ENCODE peak calls at places on chromosomes 2 and 18, in seven cellular contexts. One of them, this sample, is unnamed.

GRCh38 chr2:99249951-99250350 is 5.5 kb downstream of the LYG2 start:
- DNase-seq in activated CD8-positive, alpha-beta memory T cell treated with anti-CD3 and anti-CD28 coated beads, Interleukin-2, amount 10 ng/mL, durations not matched to agents 7 days and 5 days: no peak
- DNase-seq in T-helper 9 cell: no peak
- DNase-seq in KG1: no peak
- DNase-seq in EL: no peak
- DNase-seq in right lobe of liver: no peak
- DNase-seq in fibroblast of pulmonary artery: no peak
- DNase-seq in this sample: no peak

GRCh38 chr2:102137138-102137537 is 5.4 kb upstream of the IL1R1 start:
- DNase-seq in activated CD8-positive, alpha-beta memory T cell treated with anti-CD3 and anti-CD28 coated beads, Interleukin-2, amount 10 ng/mL, durations not matched to agents 7 days and 5 days: no peak
- DNase-seq in T-helper 9 cell: no peak
- DNase-seq in KG1: no peak
- DNase-seq in EL: no peak
- DNase-seq in right lobe of liver: no peak
- DNase-seq in fibroblast of pulmonary artery: no peak
- DNase-seq in this sample: no peak

GRCh38 chr2:41716497-41716896 is 331.3 kb upstream of the PKDCC start:
- DNase-seq in activated CD8-positive, alpha-beta memory T cell treated with anti-CD3 and anti-CD28 coated beads, Interleukin-2, amount 10 ng/mL, durations not matched to agents 7 days and 5 days: no peak
- DNase-seq in T-helper 9 cell: no peak
- DNase-seq in KG1: no peak
- DNase-seq in EL: no peak
- DNase-seq in right lobe of liver: no peak
- DNase-seq in fibroblast of pulmonary artery: no peak
- DNase-seq in this sample: no peak

GRCh38 chr2:9655441-9656269 is 24.9 kb upstream of the YWHAQ start:
- DNase-seq in activated CD8-positive, alpha-beta memory T cell treated with anti-CD3 and anti-CD28 coated beads, Interleukin-2, amount 10 ng/mL, durations not matched to agents 7 days and 5 days: peak
- DNase-seq in T-helper 9 cell: no peak
- DNase-seq in KG1: no peak
- DNase-seq in EL: peak
- DNase-seq in right lobe of liver: no peak
- DNase-seq in fibroblast of pulmonary artery: peak
- DNase-seq in this sample: peak

GRCh38 chr2:58448065-58448507 is 207.0 kb upstream of the FANCL start:
- DNase-seq in activated CD8-positive, alpha-beta memory T cell treated with anti-CD3 and anti-CD28 coated beads, Interleukin-2, amount 10 ng/mL, durations not matched to agents 7 days and 5 days: peak
- DNase-seq in T-helper 9 cell: no peak
- DNase-seq in KG1: no peak
- DNase-seq in EL: peak
- DNase-seq in right lobe of liver: peak
- DNase-seq in fibroblast of pulmonary artery: peak
- DNase-seq in this sample: peak

GRCh38 chr2:1563943-1564342 is 150.7 kb downstream of the TPO start:
- DNase-seq in activated CD8-positive, alpha-beta memory T cell treated with anti-CD3 and anti-CD28 coated beads, Interleukin-2, amount 10 ng/mL, durations not matched to agents 7 days and 5 days: no peak
- DNase-seq in T-helper 9 cell: no peak
- DNase-seq in KG1: no peak
- DNase-seq in EL: no peak
- DNase-seq in right lobe of liver: no peak
- DNase-seq in fibroblast of pulmonary artery: no peak
- DNase-seq in this sample: no peak

GRCh38 chr2:27606611-27607010 is 22.2 kb downstream of the CCDC121 start:
- DNase-seq in activated CD8-positive, alpha-beta memory T cell treated with anti-CD3 and anti-CD28 coated beads, Interleukin-2, amount 10 ng/mL, durations not matched to agents 7 days and 5 days: no peak
- DNase-seq in T-helper 9 cell: no peak
- DNase-seq in KG1: no peak
- DNase-seq in EL: peak
- DNase-seq in right lobe of liver: no peak
- DNase-seq in fibroblast of pulmonary artery: no peak
- DNase-seq in this sample: no peak

GRCh38 chr2:113979172-113980128 is 89.6 kb downstream of the ACTR3 start:
- DNase-seq in activated CD8-positive, alpha-beta memory T cell treated with anti-CD3 and anti-CD28 coated beads, Interleukin-2, amount 10 ng/mL, durations not matched to agents 7 days and 5 days: peak
- DNase-seq in T-helper 9 cell: peak
- DNase-seq in KG1: no peak
- DNase-seq in EL: no peak
- DNase-seq in right lobe of liver: no peak
- DNase-seq in fibroblast of pulmonary artery: no peak
- DNase-seq in this sample: no peak

GRCh38 chr18:13375302-13376255 is 157.0 kb downstream of the LDLRAD4 start:
- DNase-seq in activated CD8-positive, alpha-beta memory T cell treated with anti-CD3 and anti-CD28 coated beads, Interleukin-2, amount 10 ng/mL, durations not matched to agents 7 days and 5 days: peak
- DNase-seq in T-helper 9 cell: peak
- DNase-seq in KG1: no peak
- DNase-seq in EL: peak
- DNase-seq in right lobe of liver: peak
- DNase-seq in fibroblast of pulmonary artery: peak
- DNase-seq in this sample: peak

GRCh38 chr2:147806846-147807245 is 38.0 kb upstream of the ACVR2A start:
- DNase-seq in activated CD8-positive, alpha-beta memory T cell treated with anti-CD3 and anti-CD28 coated beads, Interleukin-2, amount 10 ng/mL, durations not matched to agents 7 days and 5 days: no peak
- DNase-seq in T-helper 9 cell: no peak
- DNase-seq in KG1: no peak
- DNase-seq in EL: peak
- DNase-seq in right lobe of liver: no peak
- DNase-seq in fibroblast of pulmonary artery: no peak
- DNase-seq in this sample: no peak

GRCh38 chr2:204542967-204543608 is 2.2 kb upstream of the PARD3B start:
- DNase-seq in activated CD8-positive, alpha-beta memory T cell treated with anti-CD3 and anti-CD28 coated beads, Interleukin-2, amount 10 ng/mL, durations not matched to agents 7 days and 5 days: no peak
- DNase-seq in T-helper 9 cell: no peak
- DNase-seq in KG1: no peak
- DNase-seq in EL: no peak
- DNase-seq in right lobe of liver: no peak
- DNase-seq in fibroblast of pulmonary artery: no peak
- DNase-seq in this sample: peak

GRCh38 chr18:69725009-69725408 is 222.7 kb downstream of the CD226 start:
- DNase-seq in activated CD8-positive, alpha-beta memory T cell treated with anti-CD3 and anti-CD28 coated beads, Interleukin-2, amount 10 ng/mL, durations not matched to agents 7 days and 5 days: no peak
- DNase-seq in T-helper 9 cell: no peak
- DNase-seq in KG1: no peak
- DNase-seq in EL: no peak
- DNase-seq in right lobe of liver: no peak
- DNase-seq in fibroblast of pulmonary artery: peak
- DNase-seq in this sample: no peak

GRCh38 chr18:13831864-13832508 is 8.0 kb downstream of the MC5R start:
- DNase-seq in activated CD8-positive, alpha-beta memory T cell treated with anti-CD3 and anti-CD28 coated beads, Interleukin-2, amount 10 ng/mL, durations not matched to agents 7 days and 5 days: no peak
- DNase-seq in T-helper 9 cell: no peak
- DNase-seq in KG1: no peak
- DNase-seq in EL: no peak
- DNase-seq in right lobe of liver: no peak
- DNase-seq in fibroblast of pulmonary artery: no peak
- DNase-seq in this sample: no peak

GRCh38 chr18:2948038-2948437 is 64.9 kb downstream of the LPIN2 start:
- DNase-seq in activated CD8-positive, alpha-beta memory T cell treated with anti-CD3 and anti-CD28 coated beads, Interleukin-2, amount 10 ng/mL, durations not matched to agents 7 days and 5 days: no peak
- DNase-seq in T-helper 9 cell: no peak
- DNase-seq in KG1: no peak
- DNase-seq in EL: peak
- DNase-seq in right lobe of liver: no peak
- DNase-seq in fibroblast of pulmonary artery: peak
- DNase-seq in this sample: peak

GRCh38 chr18:39564716-39565115 is 1999.1 kb upstream of the CELF4 start:
- DNase-seq in activated CD8-positive, alpha-beta memory T cell treated with anti-CD3 and anti-CD28 coated beads, Interleukin-2, amount 10 ng/mL, durations not matched to agents 7 days and 5 days: no peak
- DNase-seq in T-helper 9 cell: no peak
- DNase-seq in KG1: no peak
- DNase-seq in EL: no peak
- DNase-seq in right lobe of liver: no peak
- DNase-seq in fibroblast of pulmonary artery: no peak
- DNase-seq in this sample: peak

GRCh38 chr2:400988-401679 is 113.2 kb upstream of the ALKAL2 start:
- DNase-seq in activated CD8-positive, alpha-beta memory T cell treated with anti-CD3 and anti-CD28 coated beads, Interleukin-2, amount 10 ng/mL, durations not matched to agents 7 days and 5 days: no peak
- DNase-seq in T-helper 9 cell: no peak
- DNase-seq in KG1: no peak
- DNase-seq in EL: no peak
- DNase-seq in right lobe of liver: no peak
- DNase-seq in fibroblast of pulmonary artery: no peak
- DNase-seq in this sample: no peak

GRCh38 chr2:99701503-99701902 is 211.7 kb upstream of the REV1 start:
- DNase-seq in activated CD8-positive, alpha-beta memory T cell treated with anti-CD3 and anti-CD28 coated beads, Interleukin-2, amount 10 ng/mL, durations not matched to agents 7 days and 5 days: no peak
- DNase-seq in T-helper 9 cell: no peak
- DNase-seq in KG1: no peak
- DNase-seq in EL: no peak
- DNase-seq in right lobe of liver: no peak
- DNase-seq in fibroblast of pulmonary artery: no peak
- DNase-seq in this sample: no peak

GRCh38 chr2:86750240-86750839 is 30.2 kb downstream of the RMND5A start:
- DNase-seq in activated CD8-positive, alpha-beta memory T cell treated with anti-CD3 and anti-CD28 coated beads, Interleukin-2, amount 10 ng/mL, durations not matched to agents 7 days and 5 days: no peak
- DNase-seq in T-helper 9 cell: no peak
- DNase-seq in KG1: no peak
- DNase-seq in EL: no peak
- DNase-seq in right lobe of liver: no peak
- DNase-seq in fibroblast of pulmonary artery: peak
- DNase-seq in this sample: peak

GRCh38 chr2:219292616-219293015 is 13.4 kb downstream of the DNAJB2 start:
- DNase-seq in activated CD8-positive, alpha-beta memory T cell treated with anti-CD3 and anti-CD28 coated beads, Interleukin-2, amount 10 ng/mL, durations not matched to agents 7 days and 5 days: no peak
- DNase-seq in T-helper 9 cell: no peak
- DNase-seq in KG1: no peak
- DNase-seq in EL: no peak
- DNase-seq in right lobe of liver: no peak
- DNase-seq in fibroblast of pulmonary artery: no peak
- DNase-seq in this sample: no peak

GRCh38 chr18:67300498-67300897 is 216.0 kb downstream of the DSEL start:
- DNase-seq in activated CD8-positive, alpha-beta memory T cell treated with anti-CD3 and anti-CD28 coated beads, Interleukin-2, amount 10 ng/mL, durations not matched to agents 7 days and 5 days: peak
- DNase-seq in T-helper 9 cell: peak
- DNase-seq in KG1: no peak
- DNase-seq in EL: no peak
- DNase-seq in right lobe of liver: no peak
- DNase-seq in fibroblast of pulmonary artery: no peak
- DNase-seq in this sample: no peak

GRCh38 chr2:17084882-17085281 is 419.2 kb upstream of the CYRIA start:
- DNase-seq in activated CD8-positive, alpha-beta memory T cell treated with anti-CD3 and anti-CD28 coated beads, Interleukin-2, amount 10 ng/mL, durations not matched to agents 7 days and 5 days: no peak
- DNase-seq in T-helper 9 cell: no peak
- DNase-seq in KG1: no peak
- DNase-seq in EL: no peak
- DNase-seq in right lobe of liver: no peak
- DNase-seq in fibroblast of pulmonary artery: no peak
- DNase-seq in this sample: peak

GRCh38 chr2:210502997-210503621 is 26.6 kb upstream of the LANCL1 start:
- DNase-seq in activated CD8-positive, alpha-beta memory T cell treated with anti-CD3 and anti-CD28 coated beads, Interleukin-2, amount 10 ng/mL, durations not matched to agents 7 days and 5 days: peak
- DNase-seq in T-helper 9 cell: peak
- DNase-seq in KG1: peak
- DNase-seq in EL: peak
- DNase-seq in right lobe of liver: peak
- DNase-seq in fibroblast of pulmonary artery: peak
- DNase-seq in this sample: peak

GRCh38 chr2:71746946-71747501 is 293.7 kb downstream of the DYSF start:
- DNase-seq in activated CD8-positive, alpha-beta memory T cell treated with anti-CD3 and anti-CD28 coated beads, Interleukin-2, amount 10 ng/mL, durations not matched to agents 7 days and 5 days: no peak
- DNase-seq in T-helper 9 cell: no peak
- DNase-seq in KG1: no peak
- DNase-seq in EL: peak
- DNase-seq in right lobe of liver: no peak
- DNase-seq in fibroblast of pulmonary artery: no peak
- DNase-seq in this sample: peak

This sample was measured in fibroblast of villous mesenchyme.